ENCODE peak calls at places on chromosomes 13 and 19, in eight cellular contexts. D is T-helper 22 cell; K is T-helper 9 cell; G is stimulated activated CD8-positive, alpha-beta memory T cell treated with anti-CD3 and anti-CD28 coated beads, Interleukin-7, amount 100 ng/mL, for 4 hours; R is G401; J is ELF-1; V is activated T-cell treated with anti-CD3 and anti-CD28 coated beads for 1 hour; P is activated naive CD4-positive, alpha-beta T cell. L is an unnamed sample.

GRCh38 chr19:33232656-33233055 is 7.0 kb upstream of the SLC7A10 start:
- DNase-seq in P (no peak), V (no peak), G (no peak), R (no peak), K (no peak), J (no peak), D (no peak), L (no peak)

GRCh38 chr13:99085846-99086148 is 107.9 kb upstream of the DOCK9 start:
- DNase-seq in J (peak), V (no peak), G (no peak), R (no peak), D (no peak), K (no peak), P (no peak), L (no peak)

GRCh38 chr13:98892077-98892476 is 85.8 kb downstream of the DOCK9 start:
- DNase-seq in G (no peak), R (no peak), K (no peak), J (no peak), D (no peak), P (no peak), V (no peak), L (no peak)

GRCh38 chr19:52923782-52924593 is 760 bp upstream of the ZNF888 start:
- DNase-seq in P (no peak), K (no peak), R (peak), G (no peak), D (no peak), V (no peak), J (peak), L (no peak)

GRCh38 chr19:5054551-5055456 is 85.9 kb downstream of the KDM4B start:
- DNase-seq in R (peak), D (no peak), J (no peak), K (no peak), P (no peak), V (no peak), G (no peak), L (no peak)

GRCh38 chr19:6692027-6692426 is 22.1 kb upstream of the TNFSF14 start:
- DNase-seq in K (no peak), J (no peak), V (no peak), P (no peak), D (no peak), G (no peak), R (no peak), L (no peak)

GRCh38 chr13:98801626-98802418 is 49.4 kb upstream of the SLC15A1 start:
- DNase-seq in K (no peak), G (no peak), R (no peak), J (no peak), P (no peak), V (no peak), D (no peak), L (no peak)

GRCh38 chr19:1592023-1592754 is 476 bp downstream of the MBD3 start:
- DNase-seq in D (peak), K (peak), V (peak), G (peak), J (peak), P (peak), R (peak), L (no peak)

GRCh38 chr13:98483636-98484288 is 93.1 kb downstream of the STK24 start:
- DNase-seq in D (no peak), V (no peak), R (no peak), G (no peak), J (no peak), K (no peak), P (no peak), L (no peak)

GRCh38 chr19:39467941-39468340 is 12.7 kb upstream of the TIMM50 start:
- DNase-seq in J (no peak), P (no peak), K (no peak), V (no peak), D (no peak), R (no peak), G (no peak), L (no peak)

GRCh38 chr13:98816406-98816805 is 63.9 kb upstream of the SLC15A1 start:
- DNase-seq in V (no peak), G (no peak), R (no peak), P (no peak), K (no peak), D (no peak), J (no peak), L (no peak)

GRCh38 chr13:113840541-113841354 is 23.1 kb downstream of the GAS6 start:
- DNase-seq in G (no peak), R (no peak), D (no peak), V (no peak), K (no peak), J (no peak), P (no peak), L (no peak)

GRCh38 chr19:19142347-19142746 is 4.1 kb upstream of the TMEM161A start:
- DNase-seq in P (no peak), G (no peak), V (no peak), J (no peak), R (no peak), D (no peak), K (no peak), L (no peak)

GRCh38 chr19:15934332-15935078 is at the start of gene CYP4F11:
- DNase-seq in K (no peak), R (peak), P (no peak), G (no peak), D (no peak), J (no peak), V (no peak), L (no peak)

GRCh38 chr13:21282065-21282464 is 105.6 kb downstream of the MRPL57 start:
- DNase-seq in J (no peak), G (no peak), V (no peak), R (no peak), D (no peak), P (no peak), K (no peak), L (no peak)

GRCh38 chr19:49712397-49712859 is 21.5 kb downstream of the CPT1C start:
- DNase-seq in J (peak), G (no peak), R (peak), K (no peak), V (no peak), P (no peak), D (no peak), L (no peak)

GRCh38 chr13:113828282-113828825 is 35.5 kb downstream of the GAS6 start:
- DNase-seq in R (no peak), V (no peak), P (no peak), D (no peak), G (no peak), J (no peak), K (no peak), L (no peak)

L was measured in AG04449.